ENCODE peak calls at places on chromosomes 12 and 14, in four cellular contexts. D, X, V and Z are unnamed samples.

GRCh38 chr12:88775742-88776151 is 195.5 kb upstream of the KITLG start:
- DNase-seq in D (no peak), X (no peak), V (no peak), Z (no peak)

GRCh38 chr12:63034601-63035000 is 99.7 kb upstream of the PPM1H start:
- DNase-seq in X (no peak), V (no peak), D (no peak), Z (no peak)

GRCh38 chr14:34365309-34365915 is 96.6 kb downstream of the SPTSSA start:
- DNase-seq in V (no peak), X (no peak), D (no peak), Z (no peak)

GRCh38 chr14:74395094-74395493 is 30.9 kb downstream of the SYNDIG1L start:
- DNase-seq in X (no peak), V (no peak), D (no peak), Z (no peak)

GRCh38 chr12:18430425-18431048 is 169.2 kb downstream of the PIK3C2G start:
- DNase-seq in V (no peak), D (no peak), X (peak), Z (no peak)

GRCh38 chr12:133081408-133081806 is 684 bp downstream of the ZNF140 start:
- DNase-seq in X (no peak), V (no peak), D (no peak), Z (no peak)

GRCh38 chr14:99268776-99269510 is 3.1 kb downstream of the BCL11B start:
- DNase-seq in V (no peak), X (no peak), D (no peak), Z (no peak)

GRCh38 chr12:3614806-3615466 is 123.9 kb downstream of the PRMT8 start:
- DNase-seq in X (no peak), D (no peak), V (no peak), Z (no peak)

GRCh38 chr12:12734054-12734453 is 16.9 kb downstream of the CDKN1B start:
- DNase-seq in V (no peak), X (no peak), D (no peak), Z (no peak)

GRCh38 chr14:60656755-60657608 is 7.7 kb upstream of the SIX1 start:
- DNase-seq in V (no peak), X (peak), D (peak), Z (no peak)

GRCh38 chr14:22428681-22429315 is 160.2 kb downstream of the DAD1 start:
- DNase-seq in D (no peak), V (no peak), X (no peak), Z (no peak)

GRCh38 chr14:101128478-101129450 is 225.2 kb upstream of the RTL1 start:
- DNase-seq in V (peak), X (no peak), D (peak), Z (no peak)

GRCh38 chr12:93109794-93110203 is 180.7 kb upstream of the EEA1 start:
- DNase-seq in D (no peak), X (no peak), V (no peak), Z (no peak)

GRCh38 chr14:94342334-94342934 is 19.3 kb upstream of the SERPINA6 start:
- DNase-seq in V (no peak), D (no peak), X (peak), Z (peak)

GRCh38 chr12:1934831-1935230 is 16.4 kb upstream of the CACNA2D4 start:
- DNase-seq in V (no peak), X (no peak), D (no peak), Z (no peak)

GRCh38 chr14:21454843-21455550 is 926 bp downstream of the CHD8 start:
- DNase-seq in V (no peak), X (no peak), D (no peak), Z (no peak)

GRCh38 chr12:65536876-65537661 is 258.6 kb downstream of the MSRB3 start:
- DNase-seq in D (no peak), V (peak), X (peak), Z (peak)

GRCh38 chr14:30223966-30224365 is 296.3 kb upstream of the PRKD1 start:
- DNase-seq in D (no peak), X (no peak), V (no peak), Z (no peak)

GRCh38 chr12:84995646-84996045 is 40.4 kb downstream of the TSPAN19 start:
- DNase-seq in D (no peak), X (peak), V (no peak), Z (no peak)

DNA sequence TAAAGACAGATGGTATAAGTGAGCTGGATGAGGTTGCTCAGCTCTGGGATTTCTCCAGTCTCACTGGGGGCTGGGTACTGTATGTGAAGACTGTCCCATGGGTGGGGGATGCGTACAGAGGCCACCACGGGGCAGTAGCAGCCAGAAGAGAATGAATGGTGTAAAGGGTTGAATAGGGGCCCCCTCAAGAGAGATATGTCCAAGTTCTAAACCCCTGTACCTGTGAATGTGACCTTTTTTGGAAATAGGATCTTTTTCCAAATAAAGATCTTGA is 21.8 kb upstream of the BCDIN3D start:
- DNase-seq in D (no peak), X (no peak), V (no peak), Z (no peak)
- H3K27ac ChIP-seq in D (no peak), X (no peak), V (no peak), Z (no peak)

DNA sequence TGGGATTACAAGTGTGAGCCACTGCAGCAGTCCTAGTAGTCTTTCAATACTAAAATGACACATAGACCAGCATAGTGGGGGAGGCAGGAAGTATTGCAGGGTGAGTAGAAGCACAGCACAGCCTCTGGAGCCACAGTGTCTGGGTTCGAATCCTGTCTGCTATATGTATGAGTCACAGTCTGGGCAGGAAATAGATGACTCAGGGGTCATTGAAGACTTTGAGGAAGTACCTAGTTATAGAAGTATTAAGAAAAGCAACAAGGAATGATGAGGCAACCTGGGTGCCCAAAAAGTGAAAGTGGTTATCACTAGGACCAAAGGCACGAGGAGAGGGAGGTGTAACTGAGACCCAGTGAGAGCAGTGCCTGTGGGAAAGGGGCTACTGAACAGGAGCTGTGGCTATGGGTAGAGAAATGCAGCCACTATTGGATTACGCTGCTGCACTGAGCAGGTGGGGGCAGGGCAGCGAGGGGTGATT is 124.0 kb downstream of the PDE3A start:
- DNase-seq in V (no peak), X (peak), D (no peak), Z (peak)
- H3K27ac ChIP-seq in V (no peak), X (no peak), D (no peak), Z (no peak)

GRCh38 chr14:105168093-105168420 is 519 bp downstream of the JAG2 start:
- DNase-seq in X (no peak), D (no peak), V (no peak), Z (no peak)
- H3K27ac ChIP-seq in X (no peak), D (no peak), V (no peak), Z (peak)

GRCh38 chr14:68563256-68564131 is 229.4 kb downstream of the ZFP36L1 start:
- DNase-seq in D (no peak), V (no peak), X (peak), Z (no peak)
- H3K27ac ChIP-seq in D (peak), V (peak), X (no peak), Z (no peak)

DNA sequence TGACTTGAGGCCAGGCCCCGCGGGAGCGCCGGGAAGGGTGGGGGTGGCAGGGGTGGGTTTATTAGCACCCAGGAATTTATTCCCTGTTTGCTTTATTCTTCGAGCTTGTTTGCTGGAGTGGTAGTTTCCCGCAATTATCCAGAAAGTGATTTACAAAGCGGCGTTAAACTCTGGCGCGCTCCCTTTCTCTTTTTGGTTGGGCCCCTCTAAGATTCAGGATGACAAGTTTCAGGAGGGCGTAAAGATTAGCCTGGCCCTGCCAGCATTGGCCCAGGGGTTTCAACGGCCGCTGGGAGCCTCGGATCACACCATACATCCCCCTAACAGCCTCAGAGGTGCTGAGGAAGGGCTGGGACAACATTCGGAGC is 444 bp upstream of the NKX2-8 start:
- DNase-seq in D (no peak), X (no peak), V (no peak), Z (no peak)
- H3K27ac ChIP-seq in D (no peak), X (no peak), V (no peak), Z (no peak)

GRCh38 chr14:102184678-102185040 is 45.0 kb downstream of the WDR20 start:
- DNase-seq in X (no peak), D (no peak), V (no peak), Z (no peak)

GRCh38 chr14:102182901-102183619 is 43.4 kb downstream of the WDR20 start:
- DNase-seq in D (no peak), X (no peak), V (no peak), Z (no peak)

GRCh38 chr14:102185360-102185759 is 45.7 kb downstream of the WDR20 start:
- DNase-seq in D (no peak), V (no peak), X (no peak), Z (no peak)

GRCh38 chr14:102182190-102182589 is 42.5 kb downstream of the WDR20 start:
- DNase-seq in V (no peak), X (peak), D (no peak), Z (no peak)

GRCh38 chr14:102183922-102184677 is 44.4 kb downstream of the WDR20 start:
- DNase-seq in X (no peak), D (no peak), V (no peak), Z (no peak)
- H3K27ac ChIP-seq in X (no peak), D (no peak), V (no peak), Z (no peak)

DNA sequence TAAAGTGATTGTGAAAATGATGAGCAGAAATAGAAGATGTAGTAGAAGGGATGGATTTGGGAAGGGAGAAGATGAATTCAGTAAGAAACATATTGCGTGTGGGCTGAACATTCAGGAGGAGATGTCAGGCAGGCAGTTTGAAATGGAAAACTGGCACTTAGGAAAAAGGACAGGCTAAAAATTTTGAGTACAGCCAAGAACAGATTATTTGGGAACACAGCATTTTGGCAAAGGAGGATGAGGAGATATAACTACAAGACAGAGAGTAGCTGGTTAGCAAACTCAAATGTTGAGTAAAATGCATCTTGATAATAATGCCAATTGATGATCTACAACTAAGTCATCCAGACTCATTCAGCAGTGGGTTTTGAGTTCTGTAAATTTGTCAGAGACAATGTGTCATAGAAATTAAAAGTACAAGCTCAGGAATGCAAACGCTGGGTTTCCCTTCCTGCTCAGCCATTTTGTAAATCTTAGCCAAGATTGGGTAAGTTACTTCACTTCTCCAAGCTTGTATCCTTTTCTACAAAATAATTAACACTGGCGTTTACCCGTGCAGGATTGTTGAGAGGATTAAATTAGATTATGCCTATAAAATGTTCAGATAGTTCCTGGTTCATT is 255.0 kb downstream of the NAV3 start:
- DNase-seq in D (no peak), V (no peak), X (peak), Z (peak)
- H3K27ac ChIP-seq in D (no peak), V (no peak), X (no peak), Z (peak)

GRCh38 chr12:32107376-32108267 is 975 bp downstream of the BICD1 start:
- DNase-seq in D (no peak), X (peak), V (no peak), Z (peak)
- H3K27ac ChIP-seq in D (peak), X (peak), V (peak), Z (peak)